ENCODE peak calls at places on chromosomes 12 and 14, in eight cellular contexts. D is body of pancreas, Y is breast epithelium, G is heart left ventricle, R is IMR-90, P is spleen, C is testis, J is A549. N is an unnamed sample.

GRCh38 chr14:91111443-91111842 is 2.4 kb upstream of the DGLUCY start:
- DNase-seq in J (no peak), D (no peak), G (no peak), Y (no peak), P (no peak), C (no peak), R (no peak), N (no peak)

GRCh38 chr14:26157517-26157916 is 440.3 kb downstream of the NOVA1 start:
- DNase-seq in J (no peak), D (no peak), G (no peak), P (no peak), C (no peak), Y (no peak), R (no peak), N (no peak)

GRCh38 chr12:116697305-116698130 is 40.4 kb downstream of the SPRING1 start:
- DNase-seq in R (no peak), J (peak), P (no peak), Y (no peak), D (peak), C (peak), G (no peak), N (no peak)

GRCh38 chr14:61502459-61503093 is 181.2 kb downstream of the PRKCH start:
- DNase-seq in Y (no peak), C (no peak), J (no peak), P (no peak), R (no peak), G (no peak), D (no peak), N (no peak)

GRCh38 chr12:114743799-114744198 is 59.8 kb upstream of the TBX3 start:
- DNase-seq in C (no peak), D (no peak), P (no peak), R (no peak), G (no peak), J (no peak), Y (no peak), N (no peak)

GRCh38 chr12:32115404-32116104 is 8.9 kb downstream of the BICD1 start:
- DNase-seq in D (peak), R (peak), P (no peak), J (peak), G (no peak), C (peak), Y (peak), N (peak)

GRCh38 chr14:94364037-94364436 is 24.4 kb downstream of the SERPINA1 start:
- DNase-seq in P (no peak), C (no peak), J (no peak), D (no peak), R (no peak), Y (no peak), G (no peak), N (no peak)

GRCh38 chr12:121038861-121039654 is at the start of gene OASL:
- DNase-seq in R (no peak), C (no peak), Y (no peak), P (peak), J (peak), D (peak), G (peak), N (no peak)

DNA sequence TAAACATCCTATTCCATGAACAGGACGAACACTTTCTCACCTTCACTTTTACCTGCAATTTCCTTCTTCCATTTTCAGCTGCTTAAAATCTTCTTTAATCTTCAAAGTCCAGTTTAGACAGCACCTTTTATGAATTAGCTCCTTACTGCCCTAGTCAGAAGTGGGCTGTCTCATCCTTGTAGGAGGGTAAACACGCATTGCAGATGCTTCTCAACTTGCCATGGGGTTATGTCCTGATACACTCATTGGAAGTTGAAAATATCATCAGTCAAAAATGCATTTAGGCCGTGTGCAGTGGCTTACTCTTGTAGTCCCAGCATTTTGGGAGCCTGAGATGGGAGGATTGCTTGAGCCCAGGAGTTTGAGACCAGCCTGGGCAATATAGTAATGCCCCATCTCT is 35.2 kb downstream of the HMGA2 start:
- DNase-seq in J (no peak), P (no peak), Y (no peak), D (no peak), G (no peak), R (peak), C (no peak), N (no peak)
- H3K27ac ChIP-seq in J (no peak), P (no peak), Y (no peak), D (no peak), G (no peak), R (no peak), C (no peak), N (no peak)

GRCh38 chr14:99968931-99969330 is 96.3 kb upstream of the EVL start:
- DNase-seq in R (peak), Y (no peak), P (no peak), D (no peak), J (no peak), C (no peak), G (no peak), N (no peak)

GRCh38 chr14:99971929-99972747 is 93.1 kb upstream of the EVL start:
- DNase-seq in G (no peak), R (peak), C (no peak), J (peak), P (peak), Y (no peak), D (no peak), N (no peak)

GRCh38 chr14:99969673-99970322 is 95.4 kb upstream of the EVL start:
- DNase-seq in D (no peak), C (no peak), J (no peak), Y (no peak), G (no peak), R (no peak), P (no peak), N (no peak)

GRCh38 chr14:99972748-99973466 is 92.3 kb upstream of the EVL start:
- DNase-seq in R (no peak), P (no peak), D (no peak), C (no peak), Y (no peak), G (no peak), J (no peak), N (no peak)

GRCh38 chr14:99971087-99971928 is 93.9 kb upstream of the EVL start:
- DNase-seq in J (peak), C (peak), P (peak), G (peak), R (peak), Y (peak), D (peak), N (peak)
- TF ChIP-seq POLR2A in J (peak), C (no peak), P (no peak), G (no peak), R (no peak), Y (no peak), D (peak), N (peak)

DNA sequence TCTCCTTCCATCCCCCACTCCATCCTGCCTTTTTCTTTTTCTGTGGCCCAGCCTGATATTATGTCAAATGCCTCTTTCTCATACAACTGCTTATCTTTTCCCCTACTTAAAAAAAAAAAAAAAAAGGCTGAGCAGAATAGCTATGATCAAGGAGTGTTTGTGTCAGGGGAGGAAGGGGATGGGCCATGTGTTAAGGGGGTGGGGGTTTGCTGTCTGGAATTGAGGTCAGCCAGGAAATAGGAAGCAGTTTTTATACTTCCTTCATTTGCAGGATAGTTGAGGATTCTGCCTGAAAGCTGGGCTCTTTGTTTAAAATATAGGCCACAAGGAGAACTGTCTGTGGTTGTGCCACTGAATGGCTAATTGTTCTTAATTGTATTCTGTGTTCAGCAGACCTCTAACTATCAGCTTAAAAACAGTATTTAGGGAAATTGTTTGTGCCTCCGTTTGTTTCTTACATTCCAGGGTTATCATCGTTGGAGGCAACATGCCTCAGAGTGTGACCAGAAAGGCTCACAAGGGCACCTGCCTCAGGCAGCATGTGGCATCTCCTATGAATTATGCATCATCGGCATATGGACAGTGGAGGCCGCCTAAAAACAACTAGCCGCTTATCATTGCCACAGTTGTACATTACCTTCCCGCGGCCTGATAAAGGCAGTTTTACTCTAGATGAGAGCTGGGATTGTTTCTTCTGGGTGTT is 95.9 kb downstream of the SRGAP1 start:
- DNase-seq in G (no peak), P (no peak), R (no peak), J (no peak), D (no peak), Y (no peak), C (peak), N (no peak)
- H3K27ac ChIP-seq in G (peak), P (peak), R (no peak), J (no peak), D (no peak), Y (peak), C (peak), N (no peak)

DNA sequence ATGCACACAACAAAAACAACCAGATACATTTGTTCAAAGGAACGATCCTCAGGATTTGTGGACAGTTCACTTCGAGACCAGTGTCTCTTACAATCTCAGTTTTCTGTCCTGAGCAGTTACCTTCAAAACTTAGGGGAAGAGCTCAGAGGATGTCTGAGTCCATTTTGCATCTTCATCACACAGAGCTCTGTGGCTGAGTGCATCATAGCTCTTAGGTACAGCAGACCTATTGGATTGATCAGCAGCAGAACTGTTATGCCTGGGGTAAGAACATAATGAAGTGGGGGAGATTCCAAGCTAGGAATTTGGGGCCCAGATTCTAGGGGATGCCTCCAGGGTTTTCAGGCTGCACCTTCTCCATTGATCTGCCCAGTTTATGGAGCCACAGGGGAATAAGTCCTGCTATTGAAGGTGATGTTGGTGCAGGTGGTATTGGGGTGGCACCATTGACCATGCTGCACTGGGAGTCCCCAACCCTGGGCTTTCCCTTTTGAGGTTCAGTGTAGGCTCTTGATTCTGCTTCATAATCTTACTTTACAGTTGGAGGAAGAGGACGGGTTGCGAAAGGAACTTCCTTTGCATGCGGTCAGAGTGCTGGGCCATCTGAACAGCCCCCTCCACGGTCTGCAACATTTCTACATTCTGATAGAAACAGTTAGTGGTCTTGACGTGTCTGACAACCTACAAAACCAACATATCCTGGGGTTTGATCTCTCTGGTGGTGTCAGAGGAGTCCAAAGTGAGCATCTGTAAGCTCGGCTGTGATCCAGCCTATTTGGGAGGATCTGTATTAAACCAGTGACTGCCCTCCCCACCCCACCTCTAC is 112.8 kb downstream of the CHST11 start:
- DNase-seq in G (no peak), C (peak), P (peak), J (no peak), R (no peak), D (no peak), Y (no peak), N (no peak)
- TF ChIP-seq POLR2A in G (no peak), C (no peak), P (no peak), J (no peak), R (no peak), D (no peak), Y (no peak), N (no peak)

GRCh38 chr12:109126781-109127180 is 10.4 kb downstream of the ACACB start:
- DNase-seq in R (peak), P (no peak), D (no peak), J (no peak), C (no peak), Y (no peak), G (no peak), N (no peak)

GRCh38 chr12:109127533-109128242 is 11.3 kb downstream of the ACACB start:
- DNase-seq in D (no peak), R (no peak), G (no peak), J (no peak), P (no peak), C (no peak), Y (no peak), N (no peak)

GRCh38 chr12:109121346-109121880 is 5.0 kb downstream of the ACACB start:
- DNase-seq in C (no peak), J (no peak), G (no peak), D (no peak), Y (no peak), P (peak), R (no peak), N (no peak)

GRCh38 chr12:109125791-109126190 is 9.4 kb downstream of the ACACB start:
- DNase-seq in J (no peak), P (no peak), Y (no peak), R (no peak), G (no peak), D (no peak), C (no peak), N (no peak)

DNA sequence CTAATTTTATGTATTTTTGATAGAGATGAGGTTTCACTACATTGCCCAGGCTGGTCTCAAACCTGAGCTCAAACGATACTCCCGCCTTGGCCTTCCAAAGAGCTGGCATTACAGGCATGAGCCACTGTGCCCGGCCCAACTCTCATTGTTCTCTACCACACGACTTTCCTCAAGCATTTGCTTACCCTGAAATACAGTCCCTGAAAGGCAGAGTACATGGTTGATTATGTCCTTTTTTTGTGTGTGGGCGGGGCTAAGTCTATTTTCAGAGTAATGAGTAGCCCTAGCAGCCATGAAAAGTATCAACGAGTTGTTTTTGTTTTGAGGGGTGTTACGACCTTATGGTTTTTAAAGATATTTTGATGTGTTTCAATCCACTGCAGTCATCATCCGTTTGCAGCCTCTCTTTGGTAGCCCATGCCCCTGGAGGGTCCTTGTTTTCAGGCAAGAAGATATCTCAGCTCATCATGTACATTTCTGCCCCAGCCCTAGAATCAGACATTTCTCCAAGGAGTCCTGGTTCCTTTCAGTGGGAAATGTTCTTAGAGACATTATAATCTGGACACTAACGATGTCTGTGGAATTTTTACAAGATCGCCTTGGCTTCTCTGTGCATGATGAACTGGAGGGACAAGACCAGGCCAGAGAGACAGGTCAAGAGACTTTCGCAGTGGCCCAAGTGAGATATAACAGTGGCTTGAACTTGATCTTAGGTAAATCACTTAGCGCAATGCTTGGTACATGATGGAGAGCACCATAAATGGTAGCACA is 8.7 kb downstream of the ACACB start:
- DNase-seq in G (no peak), Y (no peak), J (no peak), P (peak), D (no peak), R (no peak), C (no peak), N (no peak)
- H3K27ac ChIP-seq in G (peak), Y (no peak), J (no peak), P (no peak), D (no peak), R (no peak), C (peak), N (no peak)

GRCh38 chr14:50311337-50311973 is 574 bp downstream of the L2HGDH start:
- DNase-seq in R (no peak), G (no peak), J (peak), Y (no peak), P (no peak), D (no peak), C (no peak), N (no peak)

GRCh38 chr14:50310445-50310844 is 1.6 kb downstream of the L2HGDH start:
- DNase-seq in D (no peak), Y (no peak), J (no peak), P (no peak), C (no peak), R (no peak), G (no peak), N (no peak)

GRCh38 chr14:50308363-50308762 is 3.7 kb downstream of the L2HGDH start:
- DNase-seq in D (no peak), R (peak), G (no peak), P (no peak), Y (no peak), C (no peak), J (no peak), N (no peak)

GRCh38 chr14:50311974-50312733 is at the start of the genes DMAC2L and L2HGDH:
- DNase-seq in G (peak), P (peak), D (peak), Y (peak), C (peak), J (peak), R (peak), N (peak)

DNA sequence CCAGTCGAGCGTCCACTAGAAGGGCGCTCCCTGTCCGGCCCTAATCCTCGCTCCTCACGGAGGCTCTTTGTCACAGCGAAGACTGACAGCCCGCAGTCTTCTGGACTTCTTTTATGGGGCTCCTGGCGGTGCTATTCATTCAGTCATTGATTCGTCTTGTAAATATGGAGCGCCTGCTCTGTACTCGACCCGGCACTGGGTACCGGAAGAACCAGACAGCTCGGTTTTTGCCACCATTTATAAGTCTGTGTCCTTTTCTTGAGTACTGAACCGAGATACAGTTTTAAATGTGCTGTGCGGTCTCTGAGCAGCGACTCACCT is 570 bp downstream of the DMAC2L start:
- DNase-seq in C (no peak), P (no peak), Y (no peak), G (no peak), J (no peak), D (no peak), R (no peak), N (no peak)
- TF ChIP-seq POLR2A in C (no peak), P (no peak), Y (no peak), G (no peak), J (no peak), D (no peak), R (peak), N (no peak)

GRCh38 chr12:12759234-12759915 is 26.1 kb upstream of the APOLD1 start:
- DNase-seq in R (no peak), J (no peak), C (no peak), P (no peak), G (no peak), Y (no peak), D (no peak), N (no peak)
- H3K27ac ChIP-seq in R (no peak), J (peak), C (no peak), P (peak), G (no peak), Y (no peak), D (no peak), N (no peak)

N was measured in uterus.